ENCODE peak calls at places on chromosome 7, in five cellular contexts. J, K, O, U and L are unnamed samples.

GRCh38 chr7:6049780-6050179 is 18.6 kb downstream of the ANKRD61 start:
- DNase-seq in J (no peak), K (no peak), O (no peak), U (no peak), L (no peak)

GRCh38 chr7:78226059-78226658 is 427.6 kb downstream of the PHTF2 start:
- DNase-seq in J (peak), K (peak), O (peak), U (peak), L (no peak)

GRCh38 chr7:148575640-148576411 is 14.7 kb upstream of the C7orf33 start:
- DNase-seq in J (peak), K (peak), O (peak), U (peak), L (peak)

GRCh38 chr7:130493275-130493868 is 1.5 kb downstream of the MEST start:
- DNase-seq in J (no peak), K (no peak), O (no peak), U (no peak), L (no peak)

GRCh38 chr7:135994466-135995205 is 17.5 kb upstream of the MTPN start:
- DNase-seq in J (no peak), K (no peak), O (no peak), U (no peak), L (no peak)

GRCh38 chr7:42283553-42283952 is 46.5 kb upstream of the GLI3 start:
- DNase-seq in J (no peak), K (no peak), O (no peak), U (no peak), L (no peak)

GRCh38 chr7:154817224-154817896 is 185.6 kb downstream of the PAXIP1 start:
- DNase-seq in J (no peak), K (no peak), O (no peak), U (no peak), L (no peak)

GRCh38 chr7:104529567-104529966 is 201.2 kb downstream of the LHFPL3 start:
- DNase-seq in J (no peak), K (no peak), O (no peak), U (no peak), L (no peak)

GRCh38 chr7:8625612-8626011 is 192.2 kb downstream of the NXPH1 start:
- DNase-seq in J (no peak), K (no peak), O (no peak), U (no peak), L (no peak)

GRCh38 chr7:81367335-81367801 is 402.5 kb downstream of the HGF start:
- DNase-seq in J (no peak), K (no peak), O (peak), U (no peak), L (peak)

GRCh38 chr7:139457153-139457946 is 26.1 kb downstream of the KLRG2 start:
- DNase-seq in J (no peak), K (no peak), O (no peak), U (no peak), L (no peak)

GRCh38 chr7:28958235-28958945 is at the start of gene TRIL:
- DNase-seq in J (peak), K (peak), O (peak), U (no peak), L (peak)

GRCh38 chr7:155509025-155509724 is 37.2 kb downstream of the CNPY1 start:
- DNase-seq in J (no peak), K (no peak), O (no peak), U (no peak), L (no peak)

GRCh38 chr7:100968031-100968430 is 1.3 kb upstream of the MUC12 start:
- DNase-seq in J (no peak), K (no peak), O (no peak), U (no peak), L (no peak)

GRCh38 chr7:117087639-117088396 is 134.5 kb downstream of the ST7 start:
- DNase-seq in J (no peak), K (no peak), O (no peak), U (no peak), L (no peak)

GRCh38 chr7:22651534-22652243 is 75.3 kb upstream of the IL6 start:
- DNase-seq in J (no peak), K (no peak), O (no peak), U (no peak), L (no peak)

DNA sequence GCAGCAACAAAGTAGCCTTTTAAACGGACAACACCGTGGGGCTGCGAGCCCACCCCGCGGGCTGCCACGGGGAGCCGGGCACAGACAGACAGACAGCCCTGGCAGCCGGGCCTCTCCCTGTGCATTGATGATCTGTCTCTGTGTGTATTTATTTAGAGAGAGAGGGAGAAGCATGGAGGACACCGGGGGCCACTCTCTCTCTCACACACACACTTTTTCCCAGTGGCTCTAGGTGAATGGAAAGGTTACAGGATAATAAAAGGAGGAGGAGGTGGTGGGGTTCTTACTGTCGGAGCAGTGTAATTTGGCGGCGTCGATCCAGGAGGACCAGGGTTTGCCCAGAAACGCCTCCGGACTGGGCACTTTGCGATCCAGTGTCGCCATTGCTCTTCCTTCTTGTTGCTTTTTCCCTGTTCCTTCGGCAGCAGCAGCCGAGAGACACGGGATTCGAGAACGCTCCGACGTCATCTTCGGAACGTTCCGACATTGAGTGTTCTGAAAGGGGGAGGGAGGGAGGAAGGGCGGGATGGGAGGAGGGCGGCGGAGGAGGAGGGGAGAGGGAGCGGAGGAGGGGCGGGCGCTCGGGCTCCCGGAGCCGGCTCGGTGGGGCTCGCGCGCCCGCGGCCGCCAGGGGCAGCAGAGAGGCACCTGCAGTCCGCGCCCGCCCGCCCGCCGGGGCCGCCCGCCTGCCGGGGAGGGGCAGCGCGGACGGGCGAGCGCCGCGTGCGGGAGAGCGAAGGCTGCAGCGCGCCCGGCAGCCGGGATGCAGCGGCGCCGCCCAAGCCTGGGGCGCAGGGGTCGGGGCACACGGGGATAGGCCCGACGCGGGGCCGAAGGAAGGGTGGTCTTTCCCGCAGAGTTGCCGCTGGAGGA is at the start of gene ATXN7L1:
- DNase-seq in J (peak), K (peak), O (peak), U (peak), L (peak)
- TF ChIP-seq POLR2A in J (no peak), K (peak), O (peak), U (peak), L (no peak)

DNA sequence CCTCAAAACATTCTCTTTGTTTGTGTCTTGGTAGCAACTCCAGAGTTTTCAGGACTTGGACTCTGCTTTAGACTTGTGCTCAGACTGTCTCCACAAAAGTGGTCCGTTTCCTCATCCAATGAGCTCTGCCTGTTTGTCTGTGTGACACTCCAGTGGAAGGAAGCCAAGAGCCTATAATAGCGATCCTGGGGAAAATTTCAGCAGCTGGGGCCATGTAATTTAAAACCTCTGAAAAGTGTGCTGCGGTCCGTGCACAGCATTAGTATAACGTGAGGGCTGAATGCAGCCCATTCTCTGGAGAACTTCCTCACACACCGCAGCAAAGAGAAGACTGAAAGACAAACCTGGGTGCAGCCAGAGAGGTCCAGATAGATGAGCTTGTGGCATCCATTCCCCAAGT is at the start of gene LRRC17:
- DNase-seq in J (no peak), K (no peak), O (no peak), U (no peak), L (no peak)
- H3K27ac ChIP-seq in J (no peak), K (no peak), O (no peak), U (no peak), L (no peak)

GRCh38 chr7:112668561-112668960 is 121.6 kb downstream of the TMEM168 start:
- DNase-seq in J (no peak), K (no peak), O (no peak), U (no peak), L (no peak)

GRCh38 chr7:112669306-112669705 is 120.9 kb downstream of the TMEM168 start:
- DNase-seq in J (no peak), K (no peak), O (no peak), U (no peak), L (no peak)

DNA sequence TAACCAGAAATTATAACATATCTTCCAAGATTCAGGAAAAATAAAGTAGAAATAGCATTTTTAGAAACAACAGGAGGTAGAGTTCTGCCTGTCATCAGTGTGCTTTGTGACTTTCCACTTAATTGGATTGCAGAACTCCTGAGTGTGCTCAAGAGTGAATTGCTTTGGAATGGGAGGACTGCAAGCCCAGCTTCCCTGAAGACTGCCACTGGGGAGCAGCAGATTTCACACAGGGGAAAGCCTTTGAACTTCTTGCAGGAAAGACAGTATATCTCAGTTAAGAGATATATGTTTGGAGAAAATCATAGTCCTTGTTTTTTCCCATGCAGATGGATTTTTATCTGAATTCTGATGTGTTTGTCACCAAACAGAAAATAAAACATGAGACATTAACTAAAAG is 124.5 kb downstream of the TMEM168 start:
- DNase-seq in J (no peak), K (peak), O (peak), U (no peak), L (no peak)
- TF ChIP-seq CTCF in J (no peak), K (peak), O (no peak), U (no peak), L (no peak)

DNA sequence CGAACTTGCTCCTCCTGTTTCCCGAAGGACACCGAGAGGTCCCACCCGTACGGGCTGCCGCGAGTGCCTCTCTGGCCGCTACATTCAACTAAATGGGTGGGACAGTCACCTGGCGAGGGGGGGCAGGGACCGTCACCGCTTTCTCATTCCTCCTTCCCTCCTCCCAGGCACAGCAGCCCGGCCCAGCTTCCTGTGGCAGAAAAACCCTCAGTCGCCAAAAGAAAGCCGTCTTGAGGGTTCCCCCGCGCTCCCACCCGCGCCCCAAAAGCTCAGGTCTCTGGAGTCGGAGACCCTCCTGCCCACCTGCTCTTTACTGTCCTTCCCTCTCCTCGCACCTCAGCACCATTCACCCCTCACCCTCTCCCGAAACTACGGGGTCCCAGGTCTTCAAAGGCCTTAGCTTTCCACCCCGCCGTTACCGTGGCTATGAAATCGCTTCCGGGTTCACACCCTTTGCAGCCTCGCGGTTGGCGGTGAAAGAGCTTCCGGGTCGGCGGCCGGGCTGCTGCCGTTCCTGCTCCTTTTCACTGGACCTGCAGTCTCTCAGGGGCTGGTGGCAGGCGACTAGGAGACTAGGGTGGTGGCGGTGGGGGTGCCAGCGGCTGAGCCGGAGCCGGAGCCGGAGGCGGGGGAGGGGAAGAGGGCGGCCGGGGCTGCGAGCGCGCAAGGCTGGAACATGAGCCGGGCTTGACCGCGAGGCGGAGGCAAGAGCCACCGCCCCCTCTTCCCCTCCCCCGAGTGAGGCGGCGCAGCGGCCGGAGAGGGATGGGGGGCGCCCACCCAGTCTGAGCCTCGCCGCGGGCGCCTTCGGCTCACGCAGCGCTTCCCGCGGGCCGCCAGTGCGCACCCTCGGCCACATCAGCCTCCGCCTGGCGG is at the start of the genes ANKIB1 and KRIT1:
- DNase-seq in J (peak), K (peak), O (peak), U (peak), L (peak)
- TF ChIP-seq POLR2A in J (peak), K (peak), O (peak), U (peak), L (no peak)

GRCh38 chr7:41238851-41239331 is 464.0 kb downstream of the INHBA start:
- DNase-seq in J (no peak), K (no peak), O (no peak), U (no peak), L (no peak)
- H3K27ac ChIP-seq in J (no peak), K (no peak), O (no peak), U (no peak), L (no peak)

GRCh38 chr7:72753781-72754180 is 74.2 kb downstream of the TYW1B start:
- DNase-seq in J (no peak), K (no peak), O (no peak), U (no peak), L (no peak)

GRCh38 chr7:72754312-72754711 is 73.7 kb downstream of the TYW1B start:
- DNase-seq in J (no peak), K (no peak), O (no peak), U (no peak), L (no peak)

GRCh38 chr7:72751378-72751777 is 76.6 kb downstream of the TYW1B start:
- DNase-seq in J (no peak), K (no peak), O (no peak), U (no peak), L (no peak)

DNA sequence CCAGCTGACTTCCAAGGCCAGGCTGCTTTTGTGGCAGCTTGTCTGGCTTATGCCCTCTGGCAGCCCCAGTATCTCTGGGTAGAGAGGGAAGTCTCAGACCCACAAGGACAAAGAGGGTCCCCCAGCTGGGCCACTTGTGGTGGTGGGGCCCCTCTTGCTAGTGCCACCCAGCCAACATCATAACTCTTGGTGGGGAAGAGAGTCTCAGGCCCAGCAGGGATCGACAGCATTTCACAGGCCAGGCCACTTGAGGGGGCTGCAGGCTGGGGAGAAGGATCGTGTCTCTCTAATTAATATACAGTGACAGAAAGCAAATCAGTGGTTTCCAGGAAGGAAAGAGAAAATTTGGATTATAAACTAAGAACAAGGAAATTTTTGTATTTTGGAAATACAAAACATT is 76.0 kb downstream of the TYW1B start:
- DNase-seq in J (no peak), K (no peak), O (no peak), U (no peak), L (no peak)
- TF ChIP-seq CTCF in J (no peak), K (no peak), O (no peak), U (no peak), L (no peak)

GRCh38 chr7:97872025-97872669 is at the start of gene ASNS:
- DNase-seq in J (peak), K (peak), O (peak), U (peak), L (peak)
- TF ChIP-seq POLR2A in J (peak), K (peak), O (peak), U (peak), L (no peak)

GRCh38 chr7:102277901-102278300 is 8.8 kb upstream of the SH2B2 start:
- DNase-seq in J (no peak), K (no peak), O (no peak), U (no peak), L (no peak)
- H3K27ac ChIP-seq in J (no peak), K (no peak), O (no peak), U (no peak), L (no peak)

GRCh38 chr7:118872568-118872967 is 648.1 kb downstream of the ANKRD7 start:
- DNase-seq in J (no peak), K (no peak), O (no peak), U (no peak), L (no peak)

GRCh38 chr7:118867860-118868259 is 643.4 kb downstream of the ANKRD7 start:
- DNase-seq in J (no peak), K (no peak), O (no peak), U (no peak), L (no peak)

GRCh38 chr7:118870187-118870586 is 645.7 kb downstream of the ANKRD7 start:
- DNase-seq in J (no peak), K (no peak), O (no peak), U (no peak), L (no peak)
- TF ChIP-seq CTCF in J (no peak), K (no peak), O (no peak), U (no peak), L (no peak)